ENCODE peak calls at places on chromosomes 13 and 19, in four cellular contexts. Q is HepG2, N is HCT116, F is Panc1. P is an unnamed sample.

GRCh38 chr13:99484405-99484981 is 16.8 kb upstream of the TM9SF2 start:
- DNase-seq in F (no peak), N (no peak), Q (no peak), P (no peak)

GRCh38 chr19:3949294-3949693 is 16.4 kb downstream of the NMRK2 start:
- DNase-seq in N (no peak), Q (no peak), F (no peak), P (no peak)

GRCh38 chr19:495440-496332 is 600 bp upstream of the MADCAM1 start:
- DNase-seq in F (no peak), N (no peak), Q (no peak), P (peak; percentile 66)

GRCh38 chr19:54434112-54434861 is 14.7 kb upstream of the LENG8 start:
- DNase-seq in N (no peak), Q (no peak), F (no peak), P (no peak)

GRCh38 chr19:35216833-35217707 is 11.5 kb downstream of the FAM187B start:
- DNase-seq in F (no peak), Q (no peak), N (no peak), P (no peak)

GRCh38 chr13:98496239-98496668 is 80.7 kb downstream of the STK24 start:
- DNase-seq in F (no peak), Q (peak; percentile 27), N (no peak), P (no peak)

GRCh38 chr13:97344250-97345175 is 89.5 kb upstream of the RAP2A start:
- DNase-seq in Q (peak; percentile 62), N (peak; percentile 49), F (no peak), P (no peak)

GRCh38 chr19:11578342-11579142 is 1.1 kb upstream of the ACP5 start:
- DNase-seq in N (no peak), Q (peak; percentile 31), F (no peak), P (peak; percentile 81)

GRCh38 chr19:42401365-42402303 is 11.5 kb upstream of the CNFN start:
- DNase-seq in F (no peak), Q (peak; percentile 49), N (no peak), P (peak; percentile 85)

GRCh38 chr13:94154362-94154761 is 325.1 kb downstream of the DCT start:
- DNase-seq in F (no peak), Q (peak; percentile 11), N (no peak), P (no peak)

GRCh38 chr13:77300176-77301141 is 26.4 kb downstream of the MYCBP2 start:
- DNase-seq in N (no peak), Q (no peak), F (no peak), P (no peak)

GRCh38 chr13:60572003-60572792 is 175.2 kb downstream of the TDRD3 start:
- DNase-seq in F (peak; percentile 20), N (no peak), Q (peak; percentile 83), P (no peak)

GRCh38 chr13:66543780-66544179 is 686.4 kb downstream of the PCDH9 start:
- DNase-seq in Q (no peak), F (no peak), N (peak; percentile 7), P (no peak)

GRCh38 chr13:22428188-22428828 is 752.5 kb upstream of the SGCG start:
- DNase-seq in N (no peak), F (no peak), Q (no peak), P (no peak)

GRCh38 chr13:61880576-61881283 is 465.1 kb upstream of the PCDH20 start:
- DNase-seq in N (peak; percentile 26), F (peak; percentile 8), Q (peak; percentile 21), P (peak; percentile 4)

DNA sequence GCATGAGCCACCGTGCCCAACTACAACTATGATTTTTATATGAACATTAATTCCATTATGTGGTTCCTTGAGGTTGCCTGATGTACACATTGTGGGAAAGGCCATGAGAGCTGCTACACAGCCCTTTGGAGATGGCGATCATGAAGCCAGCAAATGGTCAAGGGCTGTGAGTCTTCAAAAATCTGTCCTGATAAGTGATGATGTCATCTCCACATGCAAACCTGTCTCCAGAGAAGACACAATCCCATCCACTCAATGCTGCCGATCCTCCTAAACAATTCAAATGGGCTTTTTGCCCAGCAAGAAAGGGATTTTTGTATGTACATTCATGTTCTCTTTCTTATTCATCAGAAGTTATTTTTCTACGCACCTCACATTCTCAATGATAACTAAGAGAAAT is 17.6 kb downstream of the SIGLEC7 start:
- DNase-seq in N (no peak), Q (no peak), F (no peak), P (no peak)
- TF ChIP-seq TCF7L2 in N (no peak), Q (no peak), F (no peak), P (no peak)

GRCh38 chr13:85498774-85499173 is 300.4 kb downstream of the SLITRK6 start:
- DNase-seq in F (no peak), Q (no peak), N (no peak), P (no peak)

GRCh38 chr13:85501616-85502015 is 297.6 kb downstream of the SLITRK6 start:
- DNase-seq in F (no peak), N (no peak), Q (no peak), P (no peak)

GRCh38 chr13:85492283-85492682 is 306.9 kb downstream of the SLITRK6 start:
- DNase-seq in N (no peak), F (no peak), Q (no peak), P (no peak)

GRCh38 chr13:85500716-85501256 is 298.4 kb downstream of the SLITRK6 start:
- DNase-seq in N (no peak), Q (no peak), F (no peak), P (no peak)

DNA sequence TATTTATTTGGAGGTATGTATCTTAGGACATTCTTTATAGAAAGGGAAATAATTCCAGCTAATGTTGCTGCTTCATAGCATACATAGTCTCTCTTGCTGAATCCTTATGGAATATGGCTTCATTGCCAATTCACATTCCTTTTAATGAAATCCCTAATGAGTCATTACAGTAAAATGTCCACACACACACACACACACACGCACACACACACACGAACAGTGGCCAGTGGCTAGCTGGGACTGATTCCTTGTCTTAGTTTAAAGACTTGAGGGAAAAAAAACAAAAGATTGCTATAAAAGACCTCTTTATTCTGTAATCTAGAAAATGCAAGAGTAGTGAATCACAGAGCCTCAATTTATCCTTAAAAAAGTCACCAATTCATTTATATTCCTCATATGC is 301.6 kb downstream of the SLITRK6 start:
- DNase-seq in F (peak; percentile 33), N (no peak), Q (no peak), P (no peak)
- TF ChIP-seq TCF7L2 in F (no peak), N (no peak), Q (no peak), P (no peak)

DNA sequence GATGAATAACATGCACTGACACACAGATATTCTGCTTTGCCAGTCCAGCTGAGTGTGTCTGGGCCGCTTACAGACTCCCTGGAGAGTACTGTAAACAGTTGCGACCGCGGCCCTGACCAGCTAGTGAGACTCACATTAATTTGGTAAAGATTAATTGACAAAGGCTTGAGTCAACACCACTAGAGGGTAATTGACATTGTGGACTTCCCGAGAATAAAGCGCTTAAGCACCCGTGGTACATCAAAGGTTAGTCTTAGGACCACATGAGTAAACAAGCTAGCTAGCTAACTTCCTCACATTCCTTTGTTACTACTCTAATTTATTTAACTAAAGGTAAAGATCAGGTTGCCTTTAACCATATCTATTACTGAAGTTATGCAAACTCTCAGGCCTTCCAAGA is 624.4 kb upstream of the ARGLU1 start:
- DNase-seq in Q (peak; percentile 84), F (no peak), N (no peak), P (no peak)
- TF ChIP-seq TCF7L2 in Q (peak; percentile 54), F (no peak), N (no peak), P (no peak)

DNA sequence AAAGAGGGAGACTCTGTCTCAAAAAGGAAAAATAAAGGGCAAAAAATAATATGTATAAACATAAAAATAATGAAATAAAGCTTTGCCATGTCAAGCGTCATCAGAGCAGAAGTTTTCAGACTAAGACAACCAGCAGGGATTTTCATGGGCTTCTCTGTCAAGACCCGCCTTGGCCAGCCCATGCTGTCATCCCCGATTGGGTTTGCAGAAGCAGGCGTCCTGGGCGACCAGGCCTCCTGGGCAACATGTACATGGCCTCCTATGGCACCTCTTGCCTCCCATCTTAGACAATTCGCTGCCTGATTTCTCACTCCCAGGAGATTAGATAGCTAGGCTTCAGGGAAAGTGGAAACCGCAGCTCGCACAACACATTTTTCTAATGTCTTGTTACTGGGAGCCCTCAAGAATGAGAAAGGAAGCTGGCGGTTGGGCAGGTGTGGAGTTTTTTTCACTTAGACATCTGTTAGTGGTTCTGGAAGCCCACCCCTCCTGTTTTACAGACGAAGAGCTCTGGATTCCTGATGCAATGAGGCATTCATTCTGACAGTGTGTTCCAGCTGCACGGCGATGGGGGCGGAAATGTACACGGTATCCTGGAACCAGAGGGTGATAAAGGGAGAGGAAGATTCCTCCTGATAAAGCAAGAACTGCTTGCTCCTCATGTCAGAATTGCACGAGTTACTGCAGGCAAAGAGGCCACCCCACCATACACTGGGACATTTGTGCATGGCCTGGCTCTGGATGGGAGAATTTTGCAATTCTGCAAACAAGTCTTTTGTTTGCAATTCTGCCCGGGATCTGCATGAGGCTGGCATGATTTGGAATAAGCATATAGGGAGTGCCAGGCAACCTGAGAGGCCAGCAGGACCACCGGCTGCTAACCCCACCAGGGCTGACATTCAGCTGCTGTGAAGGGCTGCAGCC is 47.4 kb upstream of the KATNAL1 start:
- DNase-seq in F (no peak), Q (peak; percentile 15), N (no peak), P (no peak)
- TF ChIP-seq TCF7L2 in F (no peak), Q (no peak), N (no peak), P (no peak)

DNA sequence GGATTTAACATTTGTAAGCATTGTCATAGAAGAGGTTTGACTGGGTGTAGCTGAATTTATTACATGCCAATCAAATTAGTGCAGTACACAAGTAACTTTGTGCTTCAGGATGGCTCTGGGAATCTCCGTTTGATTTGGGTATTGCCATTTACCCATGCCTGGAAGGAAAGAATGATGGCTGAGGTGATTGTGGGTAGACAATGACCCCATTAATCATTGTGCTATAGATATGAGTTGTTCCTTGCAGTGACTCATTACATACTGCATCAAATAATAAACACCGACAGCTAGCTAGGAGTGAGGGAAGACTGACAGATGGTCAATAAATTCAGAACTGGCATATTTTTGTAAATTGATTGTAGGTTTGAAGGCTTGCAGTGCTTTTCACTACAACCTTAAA is 1069.6 kb downstream of the DIAPH3 start:
- DNase-seq in Q (no peak), F (no peak), N (no peak), P (no peak)
- TF ChIP-seq TCF7L2 in Q (no peak), F (no peak), N (no peak), P (no peak)

GRCh38 chr13:109938255-109938936 is 152.0 kb upstream of the IRS2 start:
- DNase-seq in N (no peak), F (no peak), Q (no peak), P (no peak)

GRCh38 chr13:109939105-109939504 is 152.7 kb upstream of the IRS2 start:
- DNase-seq in N (no peak), F (no peak), Q (no peak), P (no peak)

GRCh38 chr13:109933476-109933875 is 147.1 kb upstream of the IRS2 start:
- DNase-seq in F (no peak), Q (no peak), N (no peak), P (no peak)
- TF ChIP-seq TCF7L2 in F (no peak), Q (no peak), N (no peak), P (no peak)

GRCh38 chr19:40219721-40220276 is 1.6 kb upstream of the TTC9B start:
- DNase-seq in Q (no peak), F (peak; percentile 100), N (peak; percentile 76), P (no peak)
- TF ChIP-seq TCF7L2 in Q (no peak), F (no peak), N (peak; percentile 44), P (no peak)

GRCh38 chr19:48575931-48576622 is 24.1 kb downstream of the SULT2B1 start:
- DNase-seq in Q (no peak), N (no peak), F (no peak), P (no peak)

GRCh38 chr19:48573163-48573505 is 21.2 kb downstream of the SULT2B1 start:
- DNase-seq in F (no peak), N (no peak), Q (peak; percentile 34), P (no peak)

GRCh38 chr19:48578891-48579290 is 26.9 kb downstream of the SULT2B1 start:
- DNase-seq in Q (no peak), F (no peak), N (no peak), P (no peak)
- TF ChIP-seq TCF7L2 in Q (no peak), F (no peak), N (no peak), P (no peak)

P was measured in K562.